ENCODE peak calls at places on chromosomes 7 and 10, in nine cellular contexts. N is suprapubic skin, E is stomach, L is prostate gland, C is GM23338, K is breast epithelium, O is spleen, U is Panc1, T is upper lobe of left lung. X is an unnamed sample. For H3K4me1 and H3K36me3, the result is how much of the 10 kb centered on the place peaks cover.

GRCh38 chr7:50409856-50410468 is 40.2 kb downstream of the FIGNL1 start:
- DNase-seq in N (no peak), L (no peak), U (no peak), E (no peak), O (peak), C (no peak), K (no peak), T (peak), X (no peak)

GRCh38 chr10:72834183-72834825 is 59.2 kb upstream of the OIT3 start:
- DNase-seq in C (peak), U (peak), O (no peak), T (no peak), N (no peak), L (peak), E (peak), K (no peak), X (peak)

GRCh38 chr10:128854965-128855364 is 612.1 kb upstream of the MGMT start:
- DNase-seq in E (peak), O (no peak), L (peak), C (peak), K (peak), U (no peak), T (no peak), N (peak), X (peak)

GRCh38 chr7:18845700-18846099 is 271.7 kb downstream of the TWIST1 start:
- DNase-seq in N (no peak), E (no peak), T (no peak), O (no peak), L (no peak), K (no peak), C (no peak), U (no peak), X (no peak)

GRCh38 chr7:94190599-94191061 is 186.5 kb upstream of the BET1 start:
- DNase-seq in O (no peak), U (no peak), C (no peak), L (no peak), T (no peak), E (no peak), K (no peak), N (no peak), X (no peak)

GRCh38 chr10:129191848-129192247 is 275.2 kb upstream of the MGMT start:
- DNase-seq in N (no peak), K (peak), U (no peak), L (no peak), C (no peak), T (no peak), O (no peak), E (no peak), X (peak)

GRCh38 chr10:77801474-77802238 is 124.9 kb downstream of the DLG5 start:
- DNase-seq in T (no peak), E (no peak), L (no peak), U (no peak), C (no peak), N (no peak), K (no peak), O (peak), X (no peak)

GRCh38 chr7:99638731-99639130 is 22.0 kb downstream of the ZSCAN25 start:
- DNase-seq in L (no peak), O (no peak), T (peak), E (no peak), N (no peak), K (no peak), C (no peak), U (no peak), X (no peak)

GRCh38 chr10:112958275-112958995 is 8.4 kb downstream of the TCF7L2 start:
- DNase-seq in O (no peak), N (no peak), U (no peak), L (no peak), T (no peak), C (peak), K (no peak), E (no peak), X (no peak)

GRCh38 chr10:33055636-33056035 is 97.6 kb upstream of the ITGB1 start:
- DNase-seq in U (no peak), N (no peak), C (no peak), L (no peak), O (no peak), E (no peak), T (no peak), K (no peak), X (no peak)

GRCh38 chr7:23594879-23595604 is 2.1 kb upstream of the CCDC126 start:
- DNase-seq in O (no peak), C (no peak), L (no peak), N (no peak), T (no peak), E (no peak), U (no peak), K (no peak), X (no peak)

GRCh38 chr7:55271069-55271468 is 94.1 kb upstream of the LANCL2 start:
- DNase-seq in T (no peak), C (peak), O (no peak), L (no peak), K (no peak), N (no peak), E (no peak), U (no peak), X (no peak)

GRCh38 chr7:68121655-68122054 is 1125.0 kb downstream of the TYW1 start:
- DNase-seq in L (no peak), K (no peak), O (no peak), T (no peak), N (no peak), E (no peak), U (no peak), C (no peak), X (no peak)

GRCh38 chr7:47336178-47337020 is 245.5 kb downstream of the TNS3 start:
- DNase-seq in O (peak), L (peak), K (peak), U (no peak), N (peak), C (no peak), T (peak), E (no peak), X (peak)

GRCh38 chr10:80684217-80684616 is 146.5 kb downstream of the SH2D4B start:
- DNase-seq in E (no peak), K (no peak), U (no peak), T (no peak), O (no peak), C (peak), L (no peak), N (no peak), X (no peak)

GRCh38 chr7:136036336-136036735 is 59.2 kb upstream of the MTPN start:
- DNase-seq in C (no peak), O (no peak), K (no peak), E (no peak), L (peak), U (no peak), T (no peak), N (no peak), X (no peak)

GRCh38 chr10:97701438-97702064 is 12.0 kb upstream of the MARVELD1 start:
- DNase-seq in K (no peak), T (no peak), U (peak), C (peak), N (no peak), O (no peak), L (peak), E (peak), X (no peak)

GRCh38 chr10:98881789-98882188 is 353.9 kb downstream of the HPSE2 start:
- DNase-seq in K (no peak), C (no peak), O (no peak), N (no peak), L (no peak), U (no peak), T (no peak), E (no peak), X (no peak)

GRCh38 chr7:2012981-2013380 is 219.8 kb downstream of the MAD1L1 start:
- DNase-seq in C (no peak), N (peak), O (peak), E (peak), T (peak), K (no peak), U (no peak), L (no peak), X (peak)

GRCh38 chr10:35324196-35324595 is 12.1 kb upstream of the CCNY start:
- DNase-seq in K (no peak), L (no peak), T (no peak), N (no peak), C (no peak), O (no peak), U (no peak), E (no peak), X (no peak)

GRCh38 chr7:95435422-95435780 is 573 bp upstream of the PON2 start:
- DNase-seq in E (no peak), N (no peak), L (no peak), C (no peak), U (no peak), K (no peak), T (no peak), O (peak), X (no peak)

GRCh38 chr7:157337316-157338149 is 729 bp downstream of the DNAJB6 start:
- DNase-seq in O (peak), C (no peak), N (peak), U (no peak), L (peak), K (peak), E (peak), T (peak), X (peak)

GRCh38 chr7:157335991-157336382 is 817 bp upstream of the DNAJB6 start:
- DNase-seq in L (no peak), C (peak), N (no peak), U (no peak), K (no peak), T (no peak), O (peak), E (no peak), X (no peak)

GRCh38 chr7:157335256-157335655 is 1.5 kb upstream of the DNAJB6 start:
- DNase-seq in O (no peak), C (no peak), L (no peak), E (no peak), N (no peak), K (no peak), U (no peak), T (no peak), X (no peak)

GRCh38 chr7:157339777-157340677 is 3.2 kb downstream of the DNAJB6 start:
- DNase-seq in L (peak), N (no peak), E (peak), T (no peak), C (peak), K (peak), O (no peak), U (peak), X (peak)

GRCh38 chr7:157336383-157337315 is at the start of gene DNAJB6:
- DNase-seq in T (peak), K (peak), E (peak), N (peak), O (peak), U (no peak), L (peak), C (peak), X (peak)
- H3K4me1 ChIP-seq in T (under half), K (under half), E (under half), N (under half), O (under half), U (under half), L (under half), C (under half), X (under half)

GRCh38 chr7:150685219-150686029 is at the start of gene GIMAP2:
- DNase-seq in E (no peak), O (no peak), N (no peak), T (no peak), K (no peak), U (no peak), C (no peak), L (peak), X (no peak)
- TF ChIP-seq POLR2AphosphoS5 in E (no peak), O (no peak), N (no peak), T (no peak), K (no peak), U (no peak), C (no peak), L (peak), X (no peak)

GRCh38 chr7:138559448-138559847 is 99.4 kb downstream of the TRIM24 start:
- DNase-seq in E (no peak), O (no peak), L (no peak), K (no peak), T (no peak), U (no peak), C (no peak), N (no peak), X (no peak)
- H3K36me3 ChIP-seq in E (half or more), O (under half), L (under half), K (under half), T (under half), U (under half), C (half or more), N (half or more), X (half or more)

GRCh38 chr10:79181680-79182079 is 112.9 kb downstream of the ZMIZ1 start:
- DNase-seq in N (no peak), E (no peak), U (no peak), O (no peak), C (no peak), L (no peak), T (peak), K (no peak), X (no peak)

GRCh38 chr10:79183468-79183865 is 114.7 kb downstream of the ZMIZ1 start:
- DNase-seq in L (no peak), U (no peak), C (no peak), O (no peak), T (no peak), K (no peak), N (no peak), E (no peak), X (no peak)

GRCh38 chr10:79182122-79182521 is 113.4 kb downstream of the ZMIZ1 start:
- DNase-seq in L (no peak), K (no peak), T (no peak), U (no peak), O (no peak), N (no peak), C (no peak), E (no peak), X (no peak)

GRCh38 chr10:79184141-79184625 is 115.4 kb downstream of the ZMIZ1 start:
- DNase-seq in K (no peak), L (no peak), U (no peak), O (no peak), T (no peak), E (peak), N (no peak), C (no peak), X (no peak)

GRCh38 chr10:79182763-79183467 is 114.1 kb downstream of the ZMIZ1 start:
- DNase-seq in T (no peak), C (no peak), E (peak), U (no peak), K (no peak), N (no peak), O (no peak), L (no peak), X (no peak)
- H3K4me1 ChIP-seq in T (half or more), C (under half), E (half or more), U (half or more), K (under half), N (half or more), O (half or more), L (under half), X (under half)

DNA sequence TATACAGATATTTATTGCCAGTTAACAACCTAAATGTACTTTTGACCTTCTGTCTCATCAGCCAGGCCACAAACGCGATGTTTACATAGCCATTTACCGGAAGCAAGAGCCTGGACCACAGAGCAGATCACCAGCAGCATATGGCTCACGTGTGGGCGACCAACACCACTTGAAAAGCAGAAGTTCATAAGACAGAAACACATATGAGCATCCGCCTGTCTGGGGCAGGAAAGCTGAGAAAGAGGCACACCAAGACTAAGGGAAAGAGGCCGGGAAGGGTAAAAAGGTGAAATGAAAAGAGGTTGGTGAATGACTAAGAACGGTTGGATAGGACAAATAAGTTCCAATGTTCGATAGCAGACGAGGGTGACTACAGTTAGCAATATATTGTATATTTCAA is 1.3 kb downstream of the ABCB1 start:
- DNase-seq in O (peak), C (no peak), T (no peak), K (no peak), U (no peak), N (no peak), E (peak), L (no peak), X (no peak)
- TF ChIP-seq POLR2AphosphoS5 in O (no peak), C (no peak), T (no peak), K (no peak), U (no peak), N (no peak), E (no peak), L (no peak), X (no peak)

DNA sequence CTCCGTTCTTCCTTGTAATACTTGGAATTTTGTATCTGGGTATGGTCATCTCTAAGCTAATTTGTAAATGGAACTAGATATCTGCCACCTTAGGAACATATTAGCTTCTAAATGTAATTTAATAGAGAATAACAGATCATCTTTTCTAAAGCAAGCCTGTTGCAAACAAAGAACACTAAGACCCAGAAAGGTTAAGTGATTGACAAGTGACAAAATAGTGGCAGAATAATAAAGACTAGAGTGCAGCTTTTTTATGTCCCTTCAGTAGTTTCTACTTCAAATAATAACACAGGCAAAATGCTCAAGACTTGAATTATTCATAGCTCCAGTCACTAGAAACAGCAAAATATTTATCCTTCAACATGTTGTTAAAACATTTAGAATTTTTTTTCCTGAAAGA is 91.7 kb downstream of the MET start:
- DNase-seq in N (no peak), U (no peak), E (no peak), T (no peak), L (no peak), O (no peak), C (no peak), K (no peak), X (no peak)
- H3K36me3 ChIP-seq in N (under half), U (under half), E (under half), T (under half), L (under half), O (under half), C (under half), K (under half), X (under half)

GRCh38 chr7:76352193-76352592 is 6.6 kb downstream of the YWHAG start:
- DNase-seq in E (no peak), N (no peak), L (no peak), C (no peak), U (no peak), K (no peak), O (no peak), T (no peak), X (peak)
- H3K4me1 ChIP-seq in E (under half), N (under half), L (under half), C (under half), U (under half), K (under half), O (under half), T (under half), X (half or more)

DNA sequence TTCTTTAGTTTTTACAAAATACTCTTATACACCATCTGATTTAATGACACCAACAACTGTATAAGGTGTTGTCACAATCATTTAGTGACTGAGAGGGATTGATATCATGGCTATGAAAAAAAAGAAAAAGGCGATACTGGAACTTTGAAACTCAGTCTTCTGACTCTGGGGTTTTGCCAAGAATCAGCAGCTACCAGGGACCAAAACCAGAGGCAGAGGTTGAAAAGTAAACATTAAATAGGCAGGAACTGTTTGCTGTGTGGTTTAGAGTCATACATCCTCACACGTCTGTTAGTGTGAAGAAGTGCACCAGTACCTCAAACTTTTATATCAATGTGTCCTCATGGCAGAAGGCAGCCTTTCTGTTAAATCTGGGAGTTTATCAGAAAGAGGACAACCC is 19.9 kb upstream of the GGCT start:
- DNase-seq in O (no peak), L (peak), K (no peak), N (no peak), U (no peak), C (no peak), T (no peak), E (no peak), X (no peak)
- TF ChIP-seq POLR2AphosphoS5 in O (no peak), L (no peak), K (no peak), N (no peak), U (no peak), C (no peak), T (no peak), E (no peak), X (no peak)

GRCh38 chr10:6431186-6431585 is 148.9 kb downstream of the PRKCQ start:
- DNase-seq in K (no peak), C (no peak), U (no peak), T (no peak), O (no peak), L (no peak), E (no peak), N (no peak), X (no peak)
- H3K36me3 ChIP-seq in K (under half), C (under half), U (under half), T (under half), O (under half), L (under half), E (under half), N (under half), X (under half)

X was measured in sigmoid colon.